ENCODE peak calls at places on chromosomes 12 and 14, in nine cellular contexts. G, U, V, D, B, M, R, L and K are unnamed samples.

GRCh38 chr12:89782807-89783206 is 74.2 kb upstream of the ATP2B1 start:
- DNase-seq in G (no peak), U (no peak), V (no peak), D (no peak), B (no peak), M (peak; percentile 42), R (no peak), L (no peak), K (no peak)

GRCh38 chr14:59199614-59200013 is 11.1 kb downstream of the DAAM1 start:
- DNase-seq in G (no peak), U (no peak), V (no peak), D (no peak), B (no peak), M (no peak), R (no peak), L (no peak), K (no peak)

GRCh38 chr14:44961730-44962572 is at the start of the genes KLHL28 and TOGARAM1:
- DNase-seq in G (peak; percentile 97), U (peak; percentile 81), V (peak; percentile 97), D (peak; percentile 98), B (peak; percentile 100), M (peak; percentile 100), R (peak; percentile 95), L (peak; percentile 99), K (peak; percentile 61)

GRCh38 chr12:49636979-49637378 is 13.6 kb downstream of the PRPF40B start:
- DNase-seq in G (peak; percentile 58), U (peak; percentile 69), V (peak; percentile 46), D (peak; percentile 22), B (peak; percentile 76), M (peak; percentile 68), R (no peak), L (peak; percentile 46), K (peak; percentile 73)

GRCh38 chr12:56989866-56990610 is 16.3 kb downstream of the ZBTB39 start:
- DNase-seq in G (no peak), U (no peak), V (no peak), D (no peak), B (no peak), M (no peak), R (no peak), L (no peak), K (no peak)

GRCh38 chr12:50195832-50196231 is 28.7 kb upstream of the CERS5 start:
- DNase-seq in G (no peak), U (no peak), V (no peak), D (no peak), B (no peak), M (no peak), R (no peak), L (no peak), K (no peak)

GRCh38 chr14:63725786-63726185 is 2.1 kb downstream of the SGPP1 start:
- DNase-seq in G (no peak), U (no peak), V (no peak), D (no peak), B (peak; percentile 11), M (peak; percentile 5), R (no peak), L (no peak), K (no peak)

GRCh38 chr12:55996201-55996714 is 818 bp upstream of the SUOX start:
- DNase-seq in G (peak; percentile 42), U (peak; percentile 36), V (peak; percentile 67), D (no peak), B (peak; percentile 72), M (peak; percentile 62), R (no peak), L (peak; percentile 71), K (peak; percentile 27)

GRCh38 chr12:107504503-107504885 is 181.1 kb upstream of the PWP1 start:
- DNase-seq in G (no peak), U (no peak), V (no peak), D (no peak), B (no peak), M (no peak), R (no peak), L (no peak), K (no peak)

GRCh38 chr12:24695657-24696329 is 253.1 kb downstream of the BCAT1 start:
- DNase-seq in G (no peak), U (no peak), V (no peak), D (no peak), B (no peak), M (peak; percentile 44), R (no peak), L (no peak), K (no peak)
- TF ChIP-seq POLR2A in G (no peak), U (no peak), V (no peak), D (no peak), B (no peak), M (no peak), R (no peak), L (no peak), K (no peak)

DNA sequence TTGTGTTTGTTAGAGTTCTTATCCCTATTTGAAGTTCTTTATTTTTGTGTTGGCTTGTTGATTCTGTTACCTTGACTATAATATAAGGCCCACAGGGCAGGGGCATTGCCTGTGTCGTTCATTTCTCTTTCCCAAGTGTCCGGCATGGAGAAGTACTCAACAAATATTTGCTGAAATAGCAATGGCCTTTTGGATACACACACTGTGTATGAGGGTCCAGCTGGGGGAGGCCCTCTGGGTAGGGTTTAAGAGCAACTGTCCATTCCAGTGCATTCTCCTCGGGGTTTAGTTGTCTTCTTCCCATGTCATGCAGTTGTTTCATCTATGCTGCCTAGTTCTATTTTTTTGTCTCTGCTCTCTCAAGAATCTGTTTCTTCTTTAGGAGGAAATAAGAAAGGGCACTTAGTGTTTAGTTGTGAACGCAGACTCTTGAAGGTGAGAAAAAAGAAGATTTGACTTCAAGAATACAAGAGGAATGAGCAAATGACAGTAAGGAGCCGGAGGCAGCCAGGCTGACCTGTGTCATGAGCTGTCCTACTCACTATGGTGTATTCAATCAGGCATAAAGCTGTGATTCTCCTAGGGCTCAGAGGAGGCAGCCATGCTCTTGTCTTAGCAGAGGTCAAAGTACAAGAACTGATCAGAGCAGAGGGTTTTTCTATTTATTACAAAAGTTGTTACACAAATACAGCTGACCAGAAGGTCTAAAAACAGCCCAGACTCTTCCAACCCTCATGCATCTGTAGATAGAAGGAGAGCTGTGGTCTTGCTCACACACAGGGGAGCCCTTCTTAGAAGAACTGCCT is 10.2 kb downstream of the ERG28 start:
- DNase-seq in G (no peak), U (no peak), V (no peak), D (no peak), B (no peak), M (no peak), R (no peak), L (no peak), K (no peak)
- TF ChIP-seq POLR2A in G (no peak), U (no peak), V (no peak), D (no peak), B (no peak), M (no peak), R (no peak), L (no peak), K (no peak)

GRCh38 chr14:35403397-35404245 is 928 bp downstream of the NFKBIA start:
- DNase-seq in G (peak; percentile 99), U (peak; percentile 79), V (peak; percentile 98), D (peak; percentile 58), B (peak; percentile 93), M (peak; percentile 92), R (peak; percentile 72), L (peak; percentile 97), K (peak; percentile 55)

GRCh38 chr14:35405304-35405996 is 901 bp upstream of the NFKBIA start:
- DNase-seq in G (peak; percentile 51), U (no peak), V (no peak), D (no peak), B (no peak), M (no peak), R (no peak), L (peak; percentile 63), K (no peak)

GRCh38 chr14:35406090-35406489 is 1.5 kb upstream of the NFKBIA start:
- DNase-seq in G (no peak), U (no peak), V (no peak), D (no peak), B (no peak), M (no peak), R (no peak), L (no peak), K (no peak)

GRCh38 chr14:35404246-35404495 is 378 bp downstream of the NFKBIA start:
- DNase-seq in G (no peak), U (no peak), V (no peak), D (no peak), B (no peak), M (no peak), R (no peak), L (no peak), K (no peak)

DNA sequence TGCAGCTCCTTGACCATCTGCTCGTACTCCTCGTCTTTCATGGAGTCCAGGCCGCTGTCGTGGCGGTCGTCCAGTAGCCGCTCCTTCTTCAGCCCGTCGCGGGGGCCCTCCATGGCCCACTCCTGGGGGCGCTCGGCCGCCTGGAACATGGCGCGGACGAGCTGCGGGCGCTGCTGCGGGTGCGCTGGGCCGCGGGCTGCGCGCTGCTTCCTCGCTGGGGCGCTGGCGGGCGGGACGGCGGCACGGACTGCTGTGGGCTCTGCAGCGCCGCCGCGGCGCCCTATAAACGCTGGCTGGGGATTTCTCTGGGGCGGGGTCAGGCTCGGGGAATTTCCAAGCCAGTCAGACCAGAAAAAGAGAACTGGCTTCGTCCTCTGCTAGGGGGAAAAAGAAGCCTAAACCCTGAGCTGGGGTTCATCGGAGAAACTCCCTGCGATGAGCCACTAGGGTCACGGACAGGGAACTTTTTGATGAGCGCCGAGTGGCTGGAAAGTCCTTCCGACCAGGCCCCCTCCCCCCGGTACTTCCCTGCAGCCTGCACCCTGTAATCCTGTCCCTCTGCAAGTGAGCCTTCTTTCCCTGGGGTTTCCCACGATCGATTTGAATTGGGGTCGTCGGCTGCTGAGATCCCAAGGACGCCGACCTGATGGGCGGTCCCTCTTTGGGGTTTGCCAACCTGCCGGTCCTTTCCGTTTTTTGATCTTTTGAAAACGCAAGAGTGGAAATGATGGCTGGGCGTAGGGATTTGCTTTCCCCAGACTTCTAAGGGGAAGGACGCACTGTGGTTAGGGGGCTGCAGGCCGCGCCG is at the start of gene NFKBIA:
- DNase-seq in G (peak; percentile 93), U (peak; percentile 74), V (peak; percentile 94), D (peak; percentile 52), B (peak; percentile 90), M (peak; percentile 88), R (peak; percentile 63), L (peak; percentile 91), K (peak; percentile 38)
- TF ChIP-seq POLR2A in G (peak; percentile 97), U (peak; percentile 97), V (peak; percentile 100), D (peak; percentile 93), B (peak; percentile 90), M (peak; percentile 99), R (peak; percentile 51), L (peak; percentile 82), K (peak; percentile 92)

GRCh38 chr14:100283984-100284881 is 22.0 kb downstream of the SLC25A29 start:
- DNase-seq in G (no peak), U (no peak), V (no peak), D (no peak), B (no peak), M (no peak), R (no peak), L (no peak), K (no peak)

GRCh38 chr14:100285913-100286400 is 20.3 kb downstream of the SLC25A29 start:
- DNase-seq in G (no peak), U (no peak), V (no peak), D (no peak), B (no peak), M (no peak), R (no peak), L (no peak), K (no peak)

GRCh38 chr14:100286484-100287191 is 19.6 kb downstream of the SLC25A29 start:
- DNase-seq in G (no peak), U (no peak), V (no peak), D (no peak), B (no peak), M (no peak), R (no peak), L (no peak), K (no peak)

GRCh38 chr14:100287202-100287997 is 18.8 kb downstream of the SLC25A29 start:
- DNase-seq in G (no peak), U (no peak), V (no peak), D (no peak), B (no peak), M (no peak), R (no peak), L (no peak), K (no peak)

GRCh38 chr14:100285021-100285912 is 21.0 kb downstream of the SLC25A29 start:
- DNase-seq in G (peak; percentile 70), U (peak; percentile 97), V (peak; percentile 75), D (no peak), B (peak; percentile 60), M (peak; percentile 32), R (no peak), L (peak; percentile 74), K (peak; percentile 88)
- TF ChIP-seq POLR2A in G (peak; percentile 69), U (peak; percentile 59), V (peak; percentile 50), D (peak; percentile 63), B (peak; percentile 10), M (no peak), R (no peak), L (no peak), K (peak; percentile 15)